ENCODE peak calls at places on chromosomes 2 and 18, in ten cellular contexts. R is NB4, E is pancreas, J is adrenal gland, U is kidney epithelial cell, G is prostate gland, N is progenitor cell of endocrine pancreas, H is CD14-positive monocyte, K is mesothelial cell of epicardium, V is nephron progenitor cell. C is an unnamed sample.

GRCh38 chr18:44839239-44839666 is 158.6 kb downstream of the SETBP1 start:
- DNase-seq in U (no peak), N (no peak), E (peak), V (no peak), H (peak), J (peak), K (no peak), R (peak), G (peak), C (peak)

GRCh38 chr18:4541588-4541987 is 86.5 kb upstream of the DLGAP1 start:
- DNase-seq in J (no peak), V (no peak), H (no peak), E (no peak), K (no peak), N (no peak), R (no peak), G (no peak), U (no peak), C (no peak)

GRCh38 chr2:165070089-165070488 is 114.8 kb upstream of the SLC38A11 start:
- DNase-seq in U (no peak), N (no peak), R (no peak), V (no peak), K (no peak), E (no peak), H (no peak), G (no peak), J (no peak), C (no peak)

GRCh38 chr18:65608471-65608870 is 142.3 kb upstream of the CDH7 start:
- DNase-seq in G (no peak), E (no peak), N (no peak), J (no peak), U (no peak), K (no peak), H (no peak), V (no peak), R (no peak), C (no peak)

GRCh38 chr2:100426384-100426720 is 8.9 kb upstream of the CHST10 start:
- DNase-seq in J (no peak), G (no peak), U (no peak), R (no peak), H (no peak), V (no peak), E (no peak), N (no peak), K (no peak), C (no peak)

GRCh38 chr2:173221081-173221695 is 133.5 kb upstream of the CDCA7 start:
- DNase-seq in N (no peak), R (no peak), K (no peak), J (no peak), V (no peak), H (no peak), E (no peak), G (no peak), U (no peak), C (no peak)

GRCh38 chr2:29389686-29390085 is 274.5 kb downstream of the CLIP4 start:
- DNase-seq in R (no peak), U (no peak), V (no peak), K (no peak), H (no peak), N (no peak), J (no peak), G (no peak), E (no peak), C (no peak)

GRCh38 chr2:60174146-60174545 is 379.3 kb downstream of the BCL11A start:
- DNase-seq in U (no peak), K (no peak), G (no peak), E (no peak), R (no peak), H (no peak), J (no peak), N (no peak), V (no peak), C (no peak)

GRCh38 chr2:69554568-69554967 is 89.0 kb downstream of the AAK1 start:
- DNase-seq in H (no peak), V (no peak), U (no peak), N (no peak), R (no peak), G (no peak), E (no peak), J (no peak), K (no peak), C (no peak)

GRCh38 chr2:241894681-241895426 is 25.3 kb downstream of the RTP5 start:
- DNase-seq in G (no peak), V (no peak), R (no peak), U (no peak), E (peak), K (no peak), H (peak), J (peak), N (no peak), C (no peak)

GRCh38 chr2:8412586-8412985 is 269.3 kb upstream of the ID2 start:
- DNase-seq in R (no peak), H (no peak), N (no peak), J (no peak), U (no peak), K (no peak), G (no peak), E (no peak), V (no peak), C (no peak)

GRCh38 chr18:25299426-25299825 is 52.5 kb downstream of the ZNF521 start:
- DNase-seq in V (no peak), E (no peak), N (no peak), G (no peak), R (peak), U (no peak), H (no peak), J (no peak), K (no peak), C (no peak)

DNA sequence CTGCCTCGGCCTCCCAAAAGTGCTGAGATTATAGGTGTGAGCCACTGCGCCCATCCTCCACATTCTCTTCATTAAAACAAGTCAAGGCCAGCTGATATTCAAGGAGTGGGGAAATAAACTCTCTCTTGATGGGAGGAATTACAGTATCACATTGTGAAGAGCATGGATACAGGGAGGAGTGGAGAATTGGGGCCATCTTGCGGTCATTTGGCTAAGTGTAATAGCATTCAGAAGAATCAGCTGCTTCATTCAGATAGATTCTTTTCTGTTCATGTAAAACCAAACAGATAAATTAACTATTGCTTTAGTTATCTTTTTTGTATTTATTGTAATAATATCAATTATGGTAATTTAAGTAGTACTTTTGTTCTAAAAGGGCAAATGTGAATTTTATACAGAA is 156.3 kb downstream of the UBR3 start:
- DNase-seq in N (no peak), K (no peak), R (no peak), G (no peak), U (no peak), H (no peak), J (no peak), V (no peak), E (no peak), C (no peak)
- TF ChIP-seq CTCF in N (peak), K (no peak), R (no peak), G (no peak), U (no peak), H (no peak), J (no peak), V (no peak), E (no peak), C (no peak)

GRCh38 chr2:170917219-170917851 is 11.7 kb upstream of the GORASP2 start:
- DNase-seq in K (no peak), J (no peak), U (no peak), G (no peak), N (no peak), E (no peak), H (no peak), R (no peak), V (no peak), C (no peak)
- TF ChIP-seq CTCF in K (no peak), J (no peak), U (no peak), G (no peak), N (no peak), E (no peak), H (no peak), R (no peak), V (no peak), C (no peak)

DNA sequence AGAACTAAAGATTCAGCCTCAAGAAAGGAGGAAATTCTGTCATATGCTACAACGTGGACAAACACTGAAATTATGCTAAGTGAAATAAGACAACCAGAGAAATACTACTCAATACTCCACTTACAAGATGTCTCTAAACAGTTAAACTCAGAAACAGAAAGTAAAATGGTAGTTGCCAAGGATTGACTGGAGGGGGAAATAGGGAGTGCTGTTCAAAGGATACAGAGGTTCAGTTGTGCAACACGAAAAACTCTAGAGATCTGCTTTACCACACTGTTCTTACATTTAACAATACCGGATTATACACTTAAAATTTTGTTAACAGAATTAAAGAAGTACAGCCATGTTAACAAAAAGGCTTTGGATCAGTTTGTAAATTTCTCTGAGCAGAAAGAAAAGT is 39.8 kb upstream of the C2orf15 start:
- DNase-seq in E (no peak), U (no peak), G (no peak), R (peak), N (no peak), V (no peak), J (no peak), H (no peak), K (no peak), C (no peak)
- TF ChIP-seq CTCF in E (no peak), U (no peak), G (no peak), R (no peak), N (no peak), V (no peak), J (no peak), H (peak), K (no peak), C (no peak)

GRCh38 chr2:109208071-109208950 is 79.3 kb downstream of the SH3RF3 start:
- DNase-seq in V (no peak), E (no peak), U (no peak), R (no peak), H (no peak), K (no peak), G (no peak), N (no peak), J (no peak), C (no peak)
- TF ChIP-seq CTCF in V (no peak), E (no peak), U (no peak), R (peak), H (no peak), K (no peak), G (no peak), N (no peak), J (no peak), C (no peak)

GRCh38 chr18:67281746-67282145 is 234.8 kb downstream of the DSEL start:
- DNase-seq in E (no peak), J (no peak), N (no peak), R (no peak), V (no peak), H (no peak), K (no peak), U (no peak), G (no peak), C (no peak)

GRCh38 chr18:67282796-67283195 is 233.7 kb downstream of the DSEL start:
- DNase-seq in V (no peak), G (no peak), R (no peak), J (no peak), K (no peak), H (no peak), N (no peak), E (no peak), U (no peak), C (no peak)

GRCh38 chr18:67278984-67279383 is 237.5 kb downstream of the DSEL start:
- DNase-seq in K (no peak), E (no peak), U (no peak), V (no peak), R (no peak), H (no peak), J (no peak), G (no peak), N (no peak), C (no peak)

GRCh38 chr18:67285583-67285982 is 230.9 kb downstream of the DSEL start:
- DNase-seq in G (no peak), R (no peak), E (no peak), U (no peak), H (no peak), K (no peak), N (no peak), V (no peak), J (no peak), C (no peak)

DNA sequence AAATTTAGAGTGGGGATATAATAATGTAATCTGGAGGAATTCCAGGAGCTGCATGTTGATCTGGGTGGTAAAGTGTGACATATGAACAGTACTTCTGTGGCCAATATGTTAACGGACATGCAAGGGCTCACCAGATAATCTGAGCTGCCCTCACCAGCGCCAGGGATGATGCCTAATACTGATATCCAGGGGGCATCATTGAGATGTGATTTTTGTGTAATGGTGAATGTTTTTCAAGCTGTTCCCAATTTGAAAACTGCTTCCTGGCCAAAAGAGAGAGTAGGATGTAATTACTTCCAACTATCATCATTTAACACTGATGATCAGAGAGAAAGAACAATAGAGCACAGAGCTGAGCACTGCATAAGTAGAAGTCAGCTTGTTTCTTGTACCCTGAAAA is 235.7 kb downstream of the DSEL start:
- DNase-seq in V (no peak), H (no peak), N (no peak), R (no peak), U (no peak), J (no peak), G (no peak), K (no peak), E (no peak), C (no peak)
- TF ChIP-seq CTCF in V (no peak), H (no peak), N (no peak), R (no peak), U (no peak), J (no peak), G (no peak), K (no peak), E (no peak), C (no peak)

GRCh38 chr2:217279571-217279970 is 419.7 kb upstream of the TNP1 start:
- DNase-seq in U (peak), H (no peak), G (no peak), K (no peak), N (no peak), J (no peak), E (no peak), R (no peak), V (no peak), C (no peak)

GRCh38 chr2:217276433-217276832 is 416.6 kb upstream of the TNP1 start:
- DNase-seq in R (no peak), N (no peak), J (no peak), E (no peak), U (no peak), V (no peak), K (no peak), G (no peak), H (no peak), C (no peak)

GRCh38 chr2:217277646-217278048 is 417.8 kb upstream of the TNP1 start:
- DNase-seq in E (no peak), N (no peak), R (no peak), V (no peak), U (peak), J (no peak), G (no peak), K (no peak), H (no peak), C (no peak)

GRCh38 chr2:217282531-217282930 is 422.7 kb upstream of the TNP1 start:
- DNase-seq in U (no peak), J (no peak), N (no peak), R (no peak), K (no peak), V (no peak), E (no peak), G (no peak), H (no peak), C (no peak)

GRCh38 chr2:217279130-217279529 is 419.3 kb upstream of the TNP1 start:
- DNase-seq in R (peak), K (no peak), U (no peak), N (no peak), E (no peak), G (no peak), H (no peak), J (no peak), V (no peak), C (no peak)
- TF ChIP-seq CTCF in R (no peak), K (no peak), U (no peak), N (no peak), E (no peak), G (no peak), H (no peak), J (no peak), V (no peak), C (no peak)